ENCODE peak calls at places on chromosomes 2 and 18, in nine cellular contexts. One of them, this sample, is unnamed.

GRCh38 chr2:156918410-156918809 is 339.1 kb upstream of the GALNT5 start:
- DNase-seq in NCI-H1694 treated with DMSO at 0.1 percent for 48 hours: no peak
- DNase-seq in NCI-H345: no peak
- DNase-seq in aorta: no peak
- DNase-seq in D341Med: no peak
- DNase-seq in CD4-positive, CD25-positive, alpha-beta regulatory T cell: no peak
- DNase-seq in HFFc6: no peak
- DNase-seq in left cardiac atrium: no peak
- DNase-seq in ELF-1: peak
- DNase-seq in this sample: no peak

GRCh38 chr2:23745726-23746105 is 181.2 kb downstream of the ATAD2B start:
- DNase-seq in NCI-H345: peak
- DNase-seq in D341Med: peak
- DNase-seq in NCI-H1694 treated with DMSO at 0.1 percent for 48 hours: peak
- DNase-seq in left cardiac atrium: no peak
- DNase-seq in aorta: no peak
- DNase-seq in HFFc6: no peak
- DNase-seq in CD4-positive, CD25-positive, alpha-beta regulatory T cell: no peak
- DNase-seq in ELF-1: no peak
- DNase-seq in this sample: peak

GRCh38 chr2:189515264-189515663 is 65.3 kb downstream of the SLC40A1 start:
- DNase-seq in HFFc6: no peak
- DNase-seq in aorta: no peak
- DNase-seq in NCI-H1694 treated with DMSO at 0.1 percent for 48 hours: no peak
- DNase-seq in CD4-positive, CD25-positive, alpha-beta regulatory T cell: no peak
- DNase-seq in D341Med: no peak
- DNase-seq in ELF-1: no peak
- DNase-seq in left cardiac atrium: no peak
- DNase-seq in NCI-H345: no peak
- DNase-seq in this sample: peak

GRCh38 chr2:20008703-20009102 is 3.8 kb downstream of the MATN3 start:
- DNase-seq in left cardiac atrium: no peak
- DNase-seq in NCI-H1694 treated with DMSO at 0.1 percent for 48 hours: no peak
- DNase-seq in CD4-positive, CD25-positive, alpha-beta regulatory T cell: no peak
- DNase-seq in D341Med: no peak
- DNase-seq in NCI-H345: no peak
- DNase-seq in HFFc6: no peak
- DNase-seq in ELF-1: no peak
- DNase-seq in aorta: no peak
- DNase-seq in this sample: no peak

GRCh38 chr2:102540882-102541281 is 67.9 kb downstream of the SLC9A4 start:
- DNase-seq in ELF-1: no peak
- DNase-seq in D341Med: no peak
- DNase-seq in left cardiac atrium: peak
- DNase-seq in NCI-H345: no peak
- DNase-seq in CD4-positive, CD25-positive, alpha-beta regulatory T cell: no peak
- DNase-seq in HFFc6: no peak
- DNase-seq in aorta: no peak
- DNase-seq in NCI-H1694 treated with DMSO at 0.1 percent for 48 hours: no peak
- DNase-seq in this sample: no peak

GRCh38 chr2:8477511-8478132 is 204.2 kb upstream of the ID2 start:
- DNase-seq in D341Med: no peak
- DNase-seq in NCI-H345: no peak
- DNase-seq in aorta: no peak
- DNase-seq in ELF-1: no peak
- DNase-seq in left cardiac atrium: no peak
- DNase-seq in NCI-H1694 treated with DMSO at 0.1 percent for 48 hours: no peak
- DNase-seq in HFFc6: no peak
- DNase-seq in CD4-positive, CD25-positive, alpha-beta regulatory T cell: no peak
- DNase-seq in this sample: no peak

GRCh38 chr2:14781148-14781547 is 148.6 kb downstream of the LRATD1 start:
- DNase-seq in D341Med: no peak
- DNase-seq in ELF-1: no peak
- DNase-seq in NCI-H345: peak
- DNase-seq in aorta: no peak
- DNase-seq in left cardiac atrium: no peak
- DNase-seq in HFFc6: no peak
- DNase-seq in CD4-positive, CD25-positive, alpha-beta regulatory T cell: no peak
- DNase-seq in NCI-H1694 treated with DMSO at 0.1 percent for 48 hours: no peak
- DNase-seq in this sample: no peak

GRCh38 chr18:63511285-63511684 is 30.9 kb upstream of the SERPINB12 start:
- DNase-seq in HFFc6: peak
- DNase-seq in NCI-H1694 treated with DMSO at 0.1 percent for 48 hours: peak
- DNase-seq in ELF-1: peak
- DNase-seq in D341Med: peak
- DNase-seq in aorta: no peak
- DNase-seq in NCI-H345: no peak
- DNase-seq in left cardiac atrium: no peak
- DNase-seq in CD4-positive, CD25-positive, alpha-beta regulatory T cell: no peak
- DNase-seq in this sample: peak

GRCh38 chr2:37526323-37526722 is 145.1 kb downstream of the CDC42EP3 start:
- DNase-seq in NCI-H1694 treated with DMSO at 0.1 percent for 48 hours: no peak
- DNase-seq in ELF-1: no peak
- DNase-seq in NCI-H345: no peak
- DNase-seq in D341Med: no peak
- DNase-seq in aorta: no peak
- DNase-seq in CD4-positive, CD25-positive, alpha-beta regulatory T cell: no peak
- DNase-seq in HFFc6: no peak
- DNase-seq in left cardiac atrium: no peak
- DNase-seq in this sample: no peak

GRCh38 chr2:19748711-19749506 is 152.9 kb downstream of the TTC32 start:
- DNase-seq in left cardiac atrium: no peak
- DNase-seq in HFFc6: no peak
- DNase-seq in NCI-H345: no peak
- DNase-seq in NCI-H1694 treated with DMSO at 0.1 percent for 48 hours: no peak
- DNase-seq in aorta: no peak
- DNase-seq in ELF-1: no peak
- DNase-seq in CD4-positive, CD25-positive, alpha-beta regulatory T cell: no peak
- DNase-seq in D341Med: no peak
- DNase-seq in this sample: no peak

GRCh38 chr2:227939271-227940027 is 68.0 kb downstream of the DAW1 start:
- DNase-seq in aorta: no peak
- DNase-seq in NCI-H1694 treated with DMSO at 0.1 percent for 48 hours: peak
- DNase-seq in ELF-1: peak
- DNase-seq in D341Med: peak
- DNase-seq in CD4-positive, CD25-positive, alpha-beta regulatory T cell: no peak
- DNase-seq in NCI-H345: peak
- DNase-seq in HFFc6: peak
- DNase-seq in left cardiac atrium: no peak
- DNase-seq in this sample: peak

GRCh38 chr2:121258066-121258465 is 26.9 kb downstream of the TFCP2L1 start:
- DNase-seq in D341Med: no peak
- DNase-seq in CD4-positive, CD25-positive, alpha-beta regulatory T cell: no peak
- DNase-seq in left cardiac atrium: no peak
- DNase-seq in NCI-H345: no peak
- DNase-seq in NCI-H1694 treated with DMSO at 0.1 percent for 48 hours: no peak
- DNase-seq in ELF-1: no peak
- DNase-seq in HFFc6: no peak
- DNase-seq in aorta: no peak
- DNase-seq in this sample: no peak

GRCh38 chr2:17422066-17422465 is 96.2 kb downstream of the RAD51AP2 start:
- DNase-seq in left cardiac atrium: no peak
- DNase-seq in CD4-positive, CD25-positive, alpha-beta regulatory T cell: no peak
- DNase-seq in ELF-1: no peak
- DNase-seq in NCI-H345: no peak
- DNase-seq in HFFc6: no peak
- DNase-seq in D341Med: no peak
- DNase-seq in aorta: no peak
- DNase-seq in NCI-H1694 treated with DMSO at 0.1 percent for 48 hours: no peak
- DNase-seq in this sample: no peak

GRCh38 chr2:45009928-45010705 is 865 bp upstream of the SIX2 start:
- DNase-seq in left cardiac atrium: peak
- DNase-seq in aorta: peak
- DNase-seq in NCI-H345: no peak
- DNase-seq in HFFc6: no peak
- DNase-seq in NCI-H1694 treated with DMSO at 0.1 percent for 48 hours: no peak
- DNase-seq in ELF-1: peak
- DNase-seq in CD4-positive, CD25-positive, alpha-beta regulatory T cell: no peak
- DNase-seq in D341Med: peak
- DNase-seq in this sample: peak

GRCh38 chr2:202831241-202831997 is 40.1 kb downstream of the ICA1L start:
- DNase-seq in CD4-positive, CD25-positive, alpha-beta regulatory T cell: no peak
- DNase-seq in HFFc6: peak
- DNase-seq in NCI-H345: peak
- DNase-seq in left cardiac atrium: no peak
- DNase-seq in aorta: no peak
- DNase-seq in ELF-1: peak
- DNase-seq in D341Med: peak
- DNase-seq in NCI-H1694 treated with DMSO at 0.1 percent for 48 hours: peak
- DNase-seq in this sample: peak

GRCh38 chr2:47086054-47086471 is 69.0 kb downstream of the STPG4 start:
- DNase-seq in HFFc6: no peak
- DNase-seq in NCI-H1694 treated with DMSO at 0.1 percent for 48 hours: no peak
- DNase-seq in ELF-1: no peak
- DNase-seq in D341Med: no peak
- DNase-seq in CD4-positive, CD25-positive, alpha-beta regulatory T cell: no peak
- DNase-seq in left cardiac atrium: no peak
- DNase-seq in NCI-H345: no peak
- DNase-seq in aorta: no peak
- DNase-seq in this sample: no peak

GRCh38 chr2:36335597-36335996 is 20.0 kb upstream of the CRIM1 start:
- DNase-seq in D341Med: peak
- DNase-seq in NCI-H345: no peak
- DNase-seq in NCI-H1694 treated with DMSO at 0.1 percent for 48 hours: no peak
- DNase-seq in CD4-positive, CD25-positive, alpha-beta regulatory T cell: no peak
- DNase-seq in HFFc6: no peak
- DNase-seq in left cardiac atrium: no peak
- DNase-seq in aorta: no peak
- DNase-seq in ELF-1: no peak
- DNase-seq in this sample: no peak

GRCh38 chr2:160472839-160473251 is 20.8 kb downstream of the RBMS1 start:
- DNase-seq in NCI-H345: peak
- DNase-seq in HFFc6: peak
- DNase-seq in D341Med: no peak
- DNase-seq in NCI-H1694 treated with DMSO at 0.1 percent for 48 hours: no peak
- DNase-seq in CD4-positive, CD25-positive, alpha-beta regulatory T cell: no peak
- DNase-seq in ELF-1: no peak
- DNase-seq in left cardiac atrium: no peak
- DNase-seq in aorta: no peak
- DNase-seq in this sample: peak

GRCh38 chr2:86562485-86562890 is 755 bp downstream of the CHMP3 start:
- DNase-seq in HFFc6: peak
- DNase-seq in aorta: no peak
- DNase-seq in ELF-1: no peak
- DNase-seq in CD4-positive, CD25-positive, alpha-beta regulatory T cell: no peak
- DNase-seq in D341Med: no peak
- DNase-seq in left cardiac atrium: no peak
- DNase-seq in NCI-H345: no peak
- DNase-seq in NCI-H1694 treated with DMSO at 0.1 percent for 48 hours: no peak
- DNase-seq in this sample: no peak

GRCh38 chr2:226796840-226797288 is 2.8 kb downstream of the IRS1 start:
- DNase-seq in left cardiac atrium: peak
- DNase-seq in aorta: peak
- DNase-seq in HFFc6: peak
- DNase-seq in NCI-H345: no peak
- DNase-seq in NCI-H1694 treated with DMSO at 0.1 percent for 48 hours: peak
- DNase-seq in CD4-positive, CD25-positive, alpha-beta regulatory T cell: no peak
- DNase-seq in ELF-1: peak
- DNase-seq in D341Med: peak
- DNase-seq in this sample: peak

GRCh38 chr2:128734521-128735295 is 416.0 kb upstream of the HS6ST1 start:
- DNase-seq in D341Med: no peak
- DNase-seq in CD4-positive, CD25-positive, alpha-beta regulatory T cell: no peak
- DNase-seq in aorta: peak
- DNase-seq in ELF-1: no peak
- DNase-seq in left cardiac atrium: no peak
- DNase-seq in NCI-H1694 treated with DMSO at 0.1 percent for 48 hours: no peak
- DNase-seq in HFFc6: no peak
- DNase-seq in NCI-H345: no peak
- DNase-seq in this sample: no peak

GRCh38 chr2:105765415-105766299 is 20.9 kb downstream of the NCK2 start:
- DNase-seq in NCI-H1694 treated with DMSO at 0.1 percent for 48 hours: no peak
- DNase-seq in CD4-positive, CD25-positive, alpha-beta regulatory T cell: no peak
- DNase-seq in HFFc6: no peak
- DNase-seq in ELF-1: no peak
- DNase-seq in aorta: no peak
- DNase-seq in NCI-H345: no peak
- DNase-seq in left cardiac atrium: no peak
- DNase-seq in D341Med: no peak
- DNase-seq in this sample: no peak

GRCh38 chr2:157880927-157881326 is 4.8 kb upstream of the ACVR1 start:
- DNase-seq in D341Med: no peak
- DNase-seq in left cardiac atrium: no peak
- DNase-seq in HFFc6: no peak
- DNase-seq in CD4-positive, CD25-positive, alpha-beta regulatory T cell: no peak
- DNase-seq in aorta: no peak
- DNase-seq in NCI-H1694 treated with DMSO at 0.1 percent for 48 hours: no peak
- DNase-seq in ELF-1: no peak
- DNase-seq in NCI-H345: no peak
- DNase-seq in this sample: no peak

GRCh38 chr2:135708159-135708558 is 33.5 kb upstream of the UBXN4 start:
- DNase-seq in D341Med: no peak
- DNase-seq in NCI-H1694 treated with DMSO at 0.1 percent for 48 hours: no peak
- DNase-seq in aorta: no peak
- DNase-seq in NCI-H345: no peak
- DNase-seq in left cardiac atrium: no peak
- DNase-seq in ELF-1: no peak
- DNase-seq in HFFc6: no peak
- DNase-seq in CD4-positive, CD25-positive, alpha-beta regulatory T cell: no peak
- DNase-seq in this sample: no peak

GRCh38 chr2:62663443-62663842 is 42.1 kb upstream of the EHBP1 start:
- DNase-seq in HFFc6: peak
- DNase-seq in left cardiac atrium: no peak
- DNase-seq in NCI-H345: no peak
- DNase-seq in ELF-1: no peak
- DNase-seq in aorta: no peak
- DNase-seq in NCI-H1694 treated with DMSO at 0.1 percent for 48 hours: no peak
- DNase-seq in CD4-positive, CD25-positive, alpha-beta regulatory T cell: no peak
- DNase-seq in D341Med: no peak
- DNase-seq in this sample: peak

This sample was measured in AG08396.